ENCODE peak calls at places on chromosomes 13 and 19, in eight cellular contexts. K is IMR-90, M is mammary epithelial cell, B is neuronal stem cell, Z is GM23248, X is astrocyte, H is K562, F is DND-41. P is an unnamed sample.

GRCh38 chr13:24341439-24341838 is 32.1 kb downstream of the C1QTNF9 start:
- DNase-seq in K (peak), M (peak), B (no peak), Z (peak), X (no peak), H (no peak), F (no peak), P (no peak)

GRCh38 chr13:63651394-63651793 is 2235.7 kb upstream of the PCDH20 start:
- DNase-seq in K (no peak), M (no peak), B (no peak), Z (no peak), X (no peak), H (no peak), F (no peak), P (no peak)

GRCh38 chr13:85772379-85772778 is 26.8 kb downstream of the SLITRK6 start:
- DNase-seq in K (peak), M (peak), B (no peak), Z (no peak), X (peak), H (no peak), F (no peak), P (peak)

GRCh38 chr13:36829753-36830152 is 10.7 kb downstream of the RFXAP start:
- DNase-seq in K (no peak), M (no peak), B (no peak), Z (no peak), X (no peak), H (no peak), F (no peak), P (no peak)

GRCh38 chr19:13849991-13850909 is 26.7 kb upstream of the NANOS3 start:
- DNase-seq in K (peak), M (peak), B (no peak), Z (peak), X (no peak), H (peak), F (no peak), P (peak)

GRCh38 chr13:19864018-19864338 is 529 bp upstream of the ZMYM5 start:
- DNase-seq in K (no peak), M (no peak), B (peak), Z (peak), X (peak), H (peak), F (no peak), P (peak)

GRCh38 chr19:10535613-10536012 is 8.1 kb upstream of the ATG4D start:
- DNase-seq in K (peak), M (peak), B (no peak), Z (no peak), X (no peak), H (no peak), F (no peak), P (no peak)

GRCh38 chr13:59829690-59830089 is 334.0 kb downstream of the DIAPH3 start:
- DNase-seq in K (peak), M (no peak), B (no peak), Z (no peak), X (no peak), H (no peak), F (no peak), P (no peak)

GRCh38 chr19:6417713-6418561 is 6.7 kb downstream of the KHSRP start:
- DNase-seq in K (peak), M (no peak), B (no peak), Z (peak), X (no peak), H (no peak), F (no peak), P (peak)

GRCh38 chr19:9406798-9407352 is 28.5 kb downstream of the ZNF266 start:
- DNase-seq in K (peak), M (peak), B (no peak), Z (peak), X (peak), H (peak), F (no peak), P (peak)

GRCh38 chr13:42571895-42572294 is 2.1 kb upstream of the TNFSF11 start:
- DNase-seq in K (no peak), M (no peak), B (no peak), Z (no peak), X (no peak), H (no peak), F (no peak), P (no peak)

GRCh38 chr13:30864352-30865130 is 41.5 kb upstream of the MEDAG start:
- DNase-seq in K (peak), M (peak), B (no peak), Z (peak), X (peak), H (no peak), F (no peak), P (peak)

GRCh38 chr19:51690359-51691121 is 2.6 kb upstream of the SPACA6 start:
- DNase-seq in K (peak), M (peak), B (peak), Z (peak), X (peak), H (peak), F (no peak), P (peak)

GRCh38 chr13:19062801-19063200 is 118.8 kb downstream of the TUBA3C start:
- DNase-seq in K (no peak), M (no peak), B (no peak), Z (no peak), X (no peak), H (no peak), F (no peak), P (no peak)

GRCh38 chr13:98999635-98999952 is 21.7 kb upstream of the DOCK9 start:
- DNase-seq in K (peak), M (no peak), B (no peak), Z (peak), X (peak), H (no peak), F (no peak), P (peak)

GRCh38 chr13:98542568-98543379 is 34.1 kb downstream of the STK24 start:
- DNase-seq in K (no peak), M (no peak), B (no peak), Z (peak), X (no peak), H (no peak), F (no peak), P (no peak)

GRCh38 chr19:14480695-14481069 is 5.5 kb upstream of the PTGER1 start:
- DNase-seq in K (peak), M (no peak), B (no peak), Z (peak), X (peak), H (no peak), F (no peak), P (peak)

GRCh38 chr13:62360609-62361008 is 945.0 kb upstream of the PCDH20 start:
- DNase-seq in K (no peak), M (no peak), B (no peak), Z (no peak), X (no peak), H (no peak), F (no peak), P (no peak)

GRCh38 chr19:12843328-12843727 is 5.0 kb downstream of the MAST1 start:
- DNase-seq in K (no peak), M (no peak), B (no peak), Z (no peak), X (no peak), H (no peak), F (no peak), P (no peak)

GRCh38 chr13:26255717-26256277 is 1.9 kb downstream of the CDK8 start:
- DNase-seq in K (peak), M (no peak), B (no peak), Z (peak), X (peak), H (no peak), F (no peak), P (peak)

GRCh38 chr13:94352057-94352456 is 127.4 kb downstream of the DCT start:
- DNase-seq in K (peak), M (no peak), B (no peak), Z (peak), X (peak), H (no peak), F (no peak), P (peak)

GRCh38 chr19:40689339-40690049 is 957 bp downstream of the NUMBL start:
- DNase-seq in K (no peak), M (no peak), B (no peak), Z (peak), X (peak), H (peak), F (peak), P (peak)

GRCh38 chr19:35806597-35806996 is 6.0 kb downstream of the PRODH2 start:
- DNase-seq in K (no peak), M (no peak), B (no peak), Z (no peak), X (no peak), H (no peak), F (no peak), P (no peak)

GRCh38 chr13:77698211-77699058 is 948 bp downstream of the SLAIN1 start:
- DNase-seq in K (no peak), M (no peak), B (peak), Z (peak), X (no peak), H (no peak), F (peak), P (peak)

GRCh38 chr19:33438016-33438671 is 64.6 kb downstream of the CEBPG start:
- DNase-seq in K (peak), M (no peak), B (no peak), Z (peak), X (peak), H (no peak), F (no peak), P (no peak)

GRCh38 chr19:30085394-30085793 is 143.4 kb downstream of the URI1 start:
- DNase-seq in K (no peak), M (no peak), B (no peak), Z (no peak), X (no peak), H (peak), F (peak), P (peak)

GRCh38 chr19:39514840-39515550 is at the start of gene SELENOV:
- DNase-seq in K (no peak), M (no peak), B (no peak), Z (no peak), X (no peak), H (peak), F (no peak), P (no peak)

GRCh38 chr13:59960683-59961082 is 203.0 kb downstream of the DIAPH3 start:
- DNase-seq in K (no peak), M (no peak), B (no peak), Z (peak), X (no peak), H (no peak), F (no peak), P (peak)

GRCh38 chr13:21511841-21512240 is 52.7 kb upstream of the ZDHHC20 start:
- DNase-seq in K (peak), M (peak), B (no peak), Z (peak), X (peak), H (no peak), F (no peak), P (peak)

GRCh38 chr13:29993196-29993595 is 142.8 kb upstream of the UBL3 start:
- DNase-seq in K (no peak), M (no peak), B (no peak), Z (peak), X (no peak), H (no peak), F (no peak), P (no peak)

GRCh38 chr13:94607939-94608338 is 6.3 kb downstream of the GPR180 start:
- DNase-seq in K (peak), M (no peak), B (no peak), Z (no peak), X (no peak), H (no peak), F (no peak), P (no peak)

GRCh38 chr13:38582133-38582532 is 104.7 kb upstream of the FREM2 start:
- DNase-seq in K (peak), M (peak), B (peak), Z (peak), X (peak), H (peak), F (peak), P (peak)

GRCh38 chr13:57724486-57725272 is 93.1 kb downstream of the PCDH17 start:
- DNase-seq in K (no peak), M (no peak), B (peak), Z (no peak), X (no peak), H (no peak), F (no peak), P (no peak)

GRCh38 chr19:43534811-43535761 is 2.1 kb downstream of the ZNF575 start:
- DNase-seq in K (peak), M (no peak), B (peak), Z (peak), X (no peak), H (no peak), F (no peak), P (peak)

GRCh38 chr13:102903659-102904407 is 58.0 kb downstream of the ERCC5 start:
- DNase-seq in K (peak), M (peak), B (no peak), Z (peak), X (no peak), H (peak), F (no peak), P (no peak)

GRCh38 chr19:3336680-3337523 is 29.5 kb upstream of the NFIC start:
- DNase-seq in K (peak), M (no peak), B (no peak), Z (peak), X (no peak), H (no peak), F (no peak), P (peak)

GRCh38 chr13:108835082-108835481 is 205.7 kb downstream of the MYO16 start:
- DNase-seq in K (no peak), M (no peak), B (no peak), Z (no peak), X (no peak), H (no peak), F (no peak), P (no peak)

GRCh38 chr19:52748336-52748950 is 13.6 kb upstream of the ZNF611 start:
- DNase-seq in K (peak), M (peak), B (no peak), Z (peak), X (peak), H (no peak), F (no peak), P (peak)

GRCh38 chr13:99651016-99651415 is 149.7 kb downstream of the TM9SF2 start:
- DNase-seq in K (no peak), M (no peak), B (no peak), Z (no peak), X (no peak), H (no peak), F (no peak), P (no peak)

GRCh38 chr13:44079413-44080205 is 199.9 kb downstream of the LACC1 start:
- DNase-seq in K (no peak), M (no peak), B (no peak), Z (no peak), X (no peak), H (no peak), F (no peak), P (no peak)

GRCh38 chr13:44084146-44084545 is 204.4 kb downstream of the LACC1 start:
- DNase-seq in K (no peak), M (no peak), B (no peak), Z (no peak), X (no peak), H (no peak), F (no peak), P (no peak)

GRCh38 chr13:44075113-44075512 is 195.4 kb downstream of the LACC1 start:
- DNase-seq in K (no peak), M (no peak), B (no peak), Z (no peak), X (no peak), H (no peak), F (no peak), P (peak)

GRCh38 chr13:44078806-44079378 is 199.2 kb downstream of the LACC1 start:
- DNase-seq in K (no peak), M (no peak), B (no peak), Z (no peak), X (no peak), H (no peak), F (no peak), P (no peak)
- H2AFZ ChIP-seq in K (no peak), M (no peak), B (peak), Z (no peak), X (no peak), H (no peak), F (no peak), P (no peak)

GRCh38 chr13:113562085-113562749 is 22.3 kb upstream of the TFDP1 start:
- DNase-seq in K (peak), M (peak), B (peak), Z (peak), X (peak), H (peak), F (peak), P (peak)
- H3K4me2 ChIP-seq in K (no peak), M (no peak), B (no peak), Z (no peak), X (peak), H (no peak), F (peak), P (no peak)

GRCh38 chr13:101248739-101249138 is 167.6 kb downstream of the NALCN start:
- DNase-seq in K (no peak), M (no peak), B (no peak), Z (no peak), X (no peak), H (no peak), F (no peak), P (no peak)
- H2AFZ ChIP-seq in K (no peak), M (peak), B (no peak), Z (no peak), X (no peak), H (no peak), F (no peak), P (no peak)

DNA sequence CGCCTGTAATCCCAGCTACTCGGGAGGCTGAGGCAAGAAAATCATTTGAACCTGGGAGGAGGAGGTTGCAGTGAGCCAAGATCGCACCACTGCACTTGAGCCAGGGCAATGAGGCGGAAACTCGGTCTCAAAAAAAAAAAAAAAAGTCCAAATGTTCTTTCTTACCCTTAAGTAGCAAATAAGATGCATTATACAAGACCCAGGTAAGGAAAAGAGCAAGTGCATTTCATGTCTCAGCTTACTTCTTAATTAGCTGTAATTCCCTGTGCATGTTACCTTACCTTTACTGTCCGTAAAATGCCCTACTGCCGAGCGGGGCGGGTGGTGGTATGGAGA is 3.8 kb upstream of the ZNF681 start:
- DNase-seq in K (no peak), M (no peak), B (no peak), Z (no peak), X (no peak), H (no peak), F (no peak), P (no peak)
- H3K4me2 ChIP-seq in K (peak), M (no peak), B (no peak), Z (peak), X (peak), H (peak), F (peak), P (peak)

GRCh38 chr19:18089726-18090125 is 3.0 kb upstream of the IL12RB1 start:
- DNase-seq in K (no peak), M (no peak), B (no peak), Z (no peak), X (no peak), H (no peak), F (no peak), P (no peak)

GRCh38 chr19:18083929-18084684 is 2.6 kb downstream of the IL12RB1 start:
- DNase-seq in K (no peak), M (no peak), B (no peak), Z (no peak), X (no peak), H (no peak), F (no peak), P (no peak)

GRCh38 chr19:18085702-18086457 is 854 bp downstream of the IL12RB1 start:
- DNase-seq in K (no peak), M (no peak), B (no peak), Z (no peak), X (no peak), H (no peak), F (no peak), P (no peak)

GRCh38 chr19:18090545-18091216 is 3.9 kb upstream of the IL12RB1 start:
- DNase-seq in K (peak), M (no peak), B (no peak), Z (peak), X (no peak), H (no peak), F (no peak), P (no peak)

GRCh38 chr19:18086590-18087138 is at the start of gene IL12RB1:
- DNase-seq in K (no peak), M (no peak), B (no peak), Z (no peak), X (no peak), H (no peak), F (peak), P (no peak)
- H2AFZ ChIP-seq in K (peak), M (no peak), B (peak), Z (no peak), X (no peak), H (peak), F (peak), P (peak)

GRCh38 chr19:1159864-1160595 is 14.0 kb downstream of the SBNO2 start:
- DNase-seq in K (no peak), M (no peak), B (no peak), Z (no peak), X (no peak), H (no peak), F (no peak), P (no peak)
- H3K4me2 ChIP-seq in K (no peak), M (no peak), B (no peak), Z (no peak), X (no peak), H (no peak), F (no peak), P (no peak)

DNA sequence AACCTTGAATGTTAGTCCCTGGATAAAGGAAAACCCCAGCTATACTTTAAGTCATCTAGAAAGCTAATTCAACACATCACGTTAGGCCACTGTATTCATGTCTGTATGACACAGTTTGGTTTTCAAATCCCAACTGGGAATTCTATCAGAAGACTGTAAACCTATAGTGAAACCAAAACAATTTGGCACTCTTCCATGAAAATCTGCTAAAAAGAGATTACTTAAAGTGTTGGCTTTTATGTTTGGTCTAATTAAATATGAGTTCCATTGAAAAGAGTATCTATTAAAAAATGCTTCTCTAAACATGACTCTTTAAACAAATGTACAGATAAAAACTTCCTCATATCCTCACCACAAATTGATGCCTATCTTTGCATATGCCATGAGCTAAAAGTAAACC is 25.4 kb downstream of the PCDH9 start:
- DNase-seq in K (no peak), M (no peak), B (no peak), Z (no peak), X (peak), H (no peak), F (no peak), P (no peak)
- H2AFZ ChIP-seq in K (no peak), M (no peak), B (no peak), Z (no peak), X (no peak), H (no peak), F (no peak), P (no peak)

GRCh38 chr19:44723299-44723951 is 24.5 kb downstream of the CEACAM16 start:
- DNase-seq in K (no peak), M (no peak), B (no peak), Z (no peak), X (no peak), H (no peak), F (no peak), P (no peak)
- H3K4me2 ChIP-seq in K (no peak), M (no peak), B (no peak), Z (no peak), X (no peak), H (no peak), F (no peak), P (no peak)

DNA sequence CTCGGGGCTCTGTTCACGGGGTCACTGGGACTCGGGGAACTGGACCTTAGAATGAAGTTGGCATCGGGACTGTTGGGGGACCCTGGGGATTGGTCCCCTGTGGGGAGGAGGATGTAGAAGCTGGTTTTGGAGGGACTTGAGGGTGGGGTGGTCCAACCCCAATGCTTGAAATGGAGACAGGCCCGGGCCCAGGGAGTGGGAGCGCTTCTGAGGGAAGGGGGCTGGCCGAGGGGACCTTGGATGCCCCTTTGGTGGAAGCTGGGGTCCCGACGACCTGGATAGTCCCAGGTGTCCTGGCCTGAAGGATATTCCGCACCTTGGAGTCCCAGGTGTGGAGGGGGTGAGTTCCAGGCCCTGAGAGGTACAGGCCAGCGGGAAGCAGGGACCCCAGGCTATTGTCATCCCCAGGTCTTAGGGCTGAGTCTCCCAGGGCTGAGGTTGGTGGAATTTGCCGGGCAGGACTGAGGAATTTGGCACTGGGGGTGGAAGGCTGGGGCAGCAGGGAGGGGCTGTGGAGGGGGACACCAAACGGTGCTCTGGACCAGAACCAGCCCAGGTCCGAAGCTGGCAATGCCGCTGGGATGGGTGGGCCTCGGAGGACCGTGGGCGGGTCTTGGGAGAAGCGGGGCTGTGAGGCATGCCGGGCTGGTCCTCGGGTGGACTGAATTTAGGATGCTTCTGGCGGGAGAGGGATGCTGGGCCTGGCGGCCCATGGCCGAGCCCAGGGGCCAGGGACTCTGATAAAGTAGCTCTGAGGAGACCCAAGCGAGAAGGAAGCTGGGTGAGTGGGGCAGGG is 1.8 kb downstream of the HDGFL2 start:
- DNase-seq in K (no peak), M (no peak), B (no peak), Z (peak), X (no peak), H (no peak), F (no peak), P (peak)
- H2AFZ ChIP-seq in K (peak), M (peak), B (peak), Z (peak), X (peak), H (no peak), F (no peak), P (peak)

GRCh38 chr19:7697721-7698287 is 4.1 kb downstream of the FCER2 start:
- DNase-seq in K (no peak), M (no peak), B (no peak), Z (no peak), X (no peak), H (no peak), F (no peak), P (no peak)
- H3K4me2 ChIP-seq in K (no peak), M (no peak), B (no peak), Z (no peak), X (no peak), H (no peak), F (no peak), P (no peak)